ENCODE peak calls at places on chromosomes 7 and 10, in eight cellular contexts. Z, N, G, B, C, A, T and I are unnamed samples. For H3K4me1, the result is how much of the 10 kb centered on the place peaks cover.

GRCh38 chr7:112009081-112009480 is 197.1 kb downstream of the DOCK4 start:
- DNase-seq in G (no peak), N (peak), T (no peak), Z (peak), C (no peak), B (no peak), A (no peak), I (no peak)

GRCh38 chr10:89591796-89592271 is 53.2 kb downstream of the PANK1 start:
- DNase-seq in N (no peak), C (no peak), B (no peak), Z (peak), T (no peak), G (peak), A (no peak), I (no peak)

GRCh38 chr7:21828846-21829245 is 116.9 kb downstream of the CDCA7L start:
- DNase-seq in C (no peak), N (no peak), Z (no peak), G (no peak), A (no peak), T (no peak), B (peak), I (no peak)

GRCh38 chr7:99392046-99392445 is 16.4 kb downstream of the PDAP1 start:
- DNase-seq in Z (no peak), N (no peak), B (no peak), G (no peak), T (no peak), C (no peak), A (no peak), I (no peak)

GRCh38 chr7:117110480-117111315 is 157.4 kb downstream of the ST7 start:
- DNase-seq in B (no peak), T (no peak), N (no peak), G (no peak), Z (no peak), C (no peak), A (no peak), I (peak)

GRCh38 chr7:37942934-37943610 is 22.6 kb downstream of the EPDR1 start:
- DNase-seq in B (peak), N (peak), C (peak), G (peak), T (peak), A (no peak), Z (peak), I (no peak)

GRCh38 chr7:42485171-42485838 is 248.3 kb upstream of the GLI3 start:
- DNase-seq in Z (no peak), C (no peak), T (no peak), N (no peak), G (no peak), B (no peak), A (no peak), I (no peak)

GRCh38 chr7:98322331-98323260 is 41.1 kb downstream of the BRI3 start:
- DNase-seq in Z (no peak), C (no peak), T (no peak), A (no peak), N (peak), G (no peak), B (no peak), I (no peak)

GRCh38 chr7:26278769-26279168 is 12.9 kb upstream of the SNX10 start:
- DNase-seq in B (no peak), T (no peak), A (no peak), G (no peak), Z (peak), N (peak), C (no peak), I (no peak)

GRCh38 chr7:142873281-142873784 is 12.2 kb downstream of the TRPV6 start:
- DNase-seq in A (no peak), G (no peak), N (peak), Z (peak), T (no peak), B (peak), C (peak), I (no peak)

GRCh38 chr10:131420867-131421266 is 109.3 kb upstream of the TCERG1L start:
- DNase-seq in G (no peak), B (no peak), C (no peak), N (no peak), A (no peak), T (no peak), Z (no peak), I (no peak)
- H3K27ac ChIP-seq in G (no peak), B (no peak), C (no peak), N (no peak), A (no peak), T (no peak), Z (no peak), I (no peak)

GRCh38 chr10:79184141-79184625 is 115.4 kb downstream of the ZMIZ1 start:
- DNase-seq in G (no peak), C (no peak), A (no peak), Z (peak), N (peak), T (no peak), B (no peak), I (no peak)

GRCh38 chr10:79186742-79187544 is 118.2 kb downstream of the ZMIZ1 start:
- DNase-seq in T (no peak), Z (no peak), B (no peak), N (no peak), G (no peak), C (no peak), A (no peak), I (no peak)

GRCh38 chr10:79184649-79185048 is 115.9 kb downstream of the ZMIZ1 start:
- DNase-seq in G (no peak), N (no peak), T (no peak), C (no peak), A (no peak), B (no peak), Z (no peak), I (no peak)

GRCh38 chr10:79185796-79186374 is 117.1 kb downstream of the ZMIZ1 start:
- DNase-seq in Z (no peak), T (no peak), G (no peak), A (no peak), B (no peak), N (no peak), C (no peak), I (no peak)

DNA sequence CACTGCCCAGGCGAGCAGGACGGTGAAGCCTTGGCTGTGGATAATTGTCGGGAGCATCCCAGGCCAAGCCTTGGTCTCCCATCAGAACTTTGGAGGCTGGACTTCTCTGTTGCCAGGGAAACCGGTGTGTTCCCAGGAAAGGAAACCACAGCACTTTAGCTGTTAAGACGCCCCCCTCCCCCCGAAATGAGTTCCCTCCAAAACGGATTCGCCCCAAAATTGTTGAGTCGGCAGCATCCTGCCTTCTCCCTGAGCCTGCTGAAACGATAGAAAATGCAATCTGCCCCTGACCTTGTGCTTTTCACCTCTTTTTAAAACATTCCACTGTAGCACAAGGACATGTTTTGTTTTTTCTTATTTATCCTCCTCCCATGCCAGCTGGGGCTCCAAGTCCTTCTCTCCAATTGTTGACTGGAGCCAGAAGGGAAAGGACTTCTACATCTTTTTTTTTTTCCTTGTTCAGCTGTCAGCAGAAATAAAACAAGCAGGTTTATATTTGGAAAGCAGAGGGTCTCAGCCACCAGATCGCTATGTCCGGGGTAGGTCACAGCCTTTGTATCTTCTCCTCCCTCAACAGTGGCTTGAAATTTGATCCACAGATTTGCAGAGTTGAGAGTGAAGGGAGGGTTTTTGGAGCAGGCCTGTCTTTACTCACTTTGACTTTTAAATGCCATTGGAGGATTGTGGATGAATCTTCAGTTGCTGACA is 116.5 kb downstream of the ZMIZ1 start:
- DNase-seq in A (no peak), G (peak), B (peak), C (peak), Z (no peak), T (no peak), N (no peak), I (no peak)
- H3K4me1 ChIP-seq in A (under half), G (half or more), B (under half), C (half or more), Z (half or more), T (half or more), N (half or more), I (under half)

GRCh38 chr10:59741583-59741982 is 11.7 kb downstream of the MRLN start:
- DNase-seq in A (no peak), T (no peak), N (no peak), B (no peak), Z (no peak), G (no peak), C (no peak), I (no peak)
- H3K4me3 ChIP-seq in A (no peak), T (no peak), N (no peak), B (no peak), Z (no peak), G (no peak), C (no peak), I (no peak)

GRCh38 chr7:47535704-47536628 is 45.9 kb downstream of the TNS3 start:
- DNase-seq in T (peak), B (peak), G (no peak), A (no peak), Z (no peak), C (no peak), N (no peak), I (no peak)
- H3K27ac ChIP-seq in T (peak), B (peak), G (no peak), A (no peak), Z (no peak), C (no peak), N (peak), I (no peak)

DNA sequence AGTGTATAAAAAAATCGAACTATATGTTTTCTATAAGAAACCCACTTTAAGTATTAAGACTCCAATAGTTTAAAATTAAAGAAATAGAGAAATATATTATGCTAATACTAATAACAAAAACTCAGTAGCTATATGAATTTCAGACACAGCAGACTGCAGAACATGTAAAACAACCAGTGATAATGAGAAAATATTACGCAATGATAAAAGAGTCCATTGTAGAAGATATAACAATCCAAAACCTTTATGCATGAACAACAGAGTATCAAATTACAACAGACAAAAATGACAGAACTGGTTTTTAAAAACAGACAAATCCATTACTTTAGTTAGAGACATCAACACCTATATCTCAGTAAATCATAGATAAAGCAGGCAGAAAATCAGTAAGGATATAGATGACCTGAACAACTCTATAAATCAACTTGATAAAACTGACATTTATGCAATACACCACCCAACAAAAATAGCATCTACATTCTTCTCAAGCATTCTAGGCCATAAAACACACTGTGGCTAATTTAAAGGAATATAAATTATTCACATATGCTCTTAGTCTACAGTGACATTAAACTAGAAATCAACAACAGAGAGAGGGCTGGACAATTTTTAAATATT is 669.5 kb upstream of the GHITM start:
- DNase-seq in A (no peak), N (no peak), B (no peak), T (no peak), G (no peak), Z (no peak), C (no peak), I (no peak)
- H3K4me1 ChIP-seq in A (under half), N (under half), B (under half), T (under half), G (under half), Z (under half), C (under half), I (under half)

GRCh38 chr10:52755297-52756062 is 17.1 kb downstream of the MBL2 start:
- DNase-seq in A (no peak), Z (peak), T (no peak), B (no peak), N (no peak), G (no peak), C (no peak), I (no peak)
- H3K4me3 ChIP-seq in A (no peak), Z (no peak), T (no peak), B (no peak), N (no peak), G (no peak), C (no peak), I (no peak)

GRCh38 chr7:157359581-157359980 is 22.8 kb downstream of the DNAJB6 start:
- DNase-seq in G (no peak), N (no peak), T (no peak), Z (no peak), A (no peak), C (no peak), B (no peak), I (no peak)
- H3K27ac ChIP-seq in G (peak), N (no peak), T (peak), Z (peak), A (no peak), C (no peak), B (peak), I (no peak)

DNA sequence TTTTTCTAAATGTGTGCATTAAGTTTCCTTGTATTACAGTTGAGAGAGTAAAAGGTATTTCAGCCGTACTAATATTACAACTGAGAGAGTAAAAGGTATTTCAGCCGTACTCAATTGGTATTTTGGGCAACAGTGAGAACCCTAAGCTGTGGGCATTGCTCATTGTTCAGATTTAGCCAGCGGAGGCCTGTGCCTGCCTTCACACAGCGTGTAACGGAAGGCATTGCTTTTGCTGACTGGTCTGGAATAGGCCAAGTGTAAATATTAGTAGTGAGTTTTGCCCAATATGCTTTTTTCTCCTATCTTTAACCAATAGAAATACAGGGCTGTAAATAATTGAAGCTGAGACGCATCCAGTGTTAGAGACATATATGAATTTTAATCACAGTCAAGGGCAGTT is 130.5 kb downstream of the CELF2 start:
- DNase-seq in A (no peak), N (no peak), G (peak), T (no peak), B (no peak), C (no peak), Z (no peak), I (no peak)
- H3K4me1 ChIP-seq in A (under half), N (under half), G (half or more), T (half or more), B (half or more), C (under half), Z (half or more), I (half or more)

DNA sequence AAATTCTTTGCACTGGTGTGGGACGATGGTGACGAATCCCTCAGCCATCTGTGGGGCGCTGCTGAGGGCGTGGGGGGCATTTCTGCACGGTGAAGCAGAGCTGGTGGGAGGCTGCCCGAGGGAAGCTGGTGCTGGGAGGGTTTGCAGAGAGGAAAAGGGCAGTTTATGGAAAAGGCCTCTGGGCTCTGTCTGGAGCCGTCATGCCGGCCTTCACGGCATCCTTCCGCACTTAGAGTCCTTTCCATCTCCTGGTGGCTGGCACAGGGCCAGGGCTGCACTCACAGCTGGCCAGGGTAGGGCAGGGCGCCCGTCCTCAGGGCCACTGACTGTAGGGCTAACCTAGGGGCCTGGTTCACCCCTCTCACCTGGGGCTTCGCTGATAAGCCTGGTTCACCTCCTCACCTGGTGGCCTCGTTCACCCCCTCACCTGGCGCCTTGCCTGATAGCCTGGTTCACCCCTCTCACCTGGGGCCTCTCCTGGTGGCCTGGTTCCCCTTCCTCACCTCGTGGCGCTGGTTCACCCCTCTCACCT is 598 bp upstream of the AMZ1 start:
- DNase-seq in Z (peak), N (no peak), G (no peak), C (no peak), T (no peak), A (no peak), B (no peak), I (no peak)
- H3K4me3 ChIP-seq in Z (peak), N (no peak), G (no peak), C (no peak), T (peak), A (no peak), B (peak), I (no peak)